ENCODE peak calls at places on chromosomes 7 and 10, in four cellular contexts. P is IMR-90, T is H9, O is H1. N is an unnamed sample.

GRCh38 chr7:74051629-74052410 is 23.8 kb downstream of the ELN start:
- DNase-seq in P (no peak), T (peak; percentile 82), O (no peak), N (peak; percentile 76)

GRCh38 chr10:89047397-89047796 is 56.8 kb downstream of the FAS start:
- DNase-seq in P (no peak), T (no peak), O (no peak), N (no peak)

GRCh38 chr10:108597657-108598319 is 1325.5 kb downstream of the XPNPEP1 start:
- DNase-seq in P (no peak), T (peak; percentile 28), O (peak; percentile 13), N (peak; percentile 31)

GRCh38 chr10:49606981-49607535 is 3.1 kb upstream of the SLC18A3 start:
- DNase-seq in P (peak; percentile 45), T (peak; percentile 91), O (no peak), N (peak; percentile 85)

GRCh38 chr7:33423646-33424020 is 294.3 kb downstream of the BBS9 start:
- DNase-seq in P (no peak), T (no peak), O (peak; percentile 3), N (peak; percentile 67)

GRCh38 chr7:93836111-93836510 is 54.4 kb downstream of the TFPI2 start:
- DNase-seq in P (no peak), T (no peak), O (no peak), N (no peak)

GRCh38 chr7:158955932-158956804 is 99.8 kb downstream of the DYNC2I1 start:
- DNase-seq in P (no peak), T (no peak), O (no peak), N (no peak)

GRCh38 chr7:92793656-92794205 is 42.6 kb downstream of the CDK6 start:
- DNase-seq in P (peak; percentile 38), T (no peak), O (no peak), N (no peak)

GRCh38 chr10:88901206-88901605 is 21.2 kb downstream of the STAMBPL1 start:
- DNase-seq in P (no peak), T (no peak), O (no peak), N (no peak)

GRCh38 chr7:27203378-27203953 is 3.6 kb upstream of the HOXA13 start:
- DNase-seq in P (no peak), T (no peak), O (no peak), N (no peak)

GRCh38 chr7:48102530-48102929 is 13.5 kb downstream of the UPP1 start:
- DNase-seq in P (no peak), T (no peak), O (no peak), N (no peak)

GRCh38 chr10:83542774-83543291 is 596.5 kb upstream of the GHITM start:
- DNase-seq in P (no peak), T (no peak), O (no peak), N (no peak)

GRCh38 chr7:37054631-37055300 is 330.5 kb upstream of the AOAH start:
- DNase-seq in P (peak; percentile 60), T (no peak), O (no peak), N (no peak)

GRCh38 chr10:60238408-60239100 is 151.1 kb downstream of the ANK3 start:
- DNase-seq in P (peak; percentile 70), T (peak; percentile 47), O (peak; percentile 10), N (peak; percentile 71)

GRCh38 chr10:122390271-122390670 is 15.8 kb downstream of the PLEKHA1 start:
- DNase-seq in P (no peak), T (no peak), O (no peak), N (no peak)

DNA sequence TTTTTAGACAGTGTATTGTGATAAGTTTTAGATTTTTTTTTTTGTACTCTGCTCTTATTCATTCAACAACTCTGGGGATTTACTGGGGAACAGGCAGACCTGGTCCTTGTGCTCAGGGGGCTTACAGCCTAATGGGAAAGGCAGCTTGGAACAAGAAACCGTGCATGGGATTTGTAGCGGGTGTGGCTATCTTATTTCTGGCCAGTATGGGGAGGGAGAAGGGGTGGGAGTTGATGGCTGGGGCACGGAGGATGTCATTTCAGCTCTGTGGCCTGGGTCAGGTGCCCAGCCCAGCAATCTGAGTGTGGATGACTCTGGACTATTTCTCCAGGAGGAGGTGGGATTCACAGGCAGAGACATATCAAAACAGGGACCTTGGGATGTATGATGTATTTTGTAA is 47.0 kb downstream of the GRK5 start:
- DNase-seq in P (no peak), T (no peak), O (no peak), N (no peak)
- H2BK120ac ChIP-seq in P (peak overlapping the region; percentile 16), T (no peak overlapping the region), O (no peak overlapping the region), N (no peak overlapping the region)

GRCh38 chr7:45609180-45609579 is 35.0 kb downstream of the ADCY1 start:
- DNase-seq in P (no peak), T (no peak), O (no peak), N (no peak)

GRCh38 chr7:45610660-45611299 is 36.6 kb downstream of the ADCY1 start:
- DNase-seq in P (no peak), T (no peak), O (no peak), N (no peak)

GRCh38 chr7:45606050-45606449 is 31.9 kb downstream of the ADCY1 start:
- DNase-seq in P (no peak), T (no peak), O (no peak), N (no peak)

DNA sequence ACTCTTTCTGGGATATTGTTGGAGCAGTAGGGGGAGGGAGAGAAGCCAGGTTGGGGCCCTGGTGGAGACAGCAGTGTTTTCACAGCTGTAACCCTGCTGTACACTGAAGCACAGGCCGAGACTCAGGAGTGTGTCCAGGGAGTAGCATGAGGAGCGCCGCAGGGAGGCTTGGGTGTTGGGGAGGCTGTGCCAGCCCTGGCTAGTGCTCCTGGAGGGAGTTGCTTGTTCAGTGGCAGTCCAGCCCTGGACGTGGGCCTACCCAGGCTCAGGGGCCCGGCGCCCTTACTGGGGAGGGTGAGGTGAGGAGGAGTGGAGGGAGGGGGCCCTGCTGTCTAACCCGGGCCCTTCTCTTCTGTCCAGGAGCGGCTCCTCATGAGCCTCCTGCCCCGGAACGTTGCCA is 35.9 kb downstream of the ADCY1 start:
- DNase-seq in P (no peak), T (no peak), O (no peak), N (no peak)
- H3K56ac ChIP-seq in P (no peak overlapping the region), T (no peak overlapping the region), O (no peak overlapping the region), N (no peak overlapping the region)

GRCh38 chr10:78747366-78747955 is 321.3 kb upstream of the ZMIZ1 start:
- DNase-seq in P (no peak), T (no peak), O (no peak), N (no peak)
- H2BK120ac ChIP-seq in P (no peak overlapping the region), T (no peak overlapping the region), O (no peak overlapping the region), N (no peak overlapping the region)

GRCh38 chr10:132384618-132385510 is 12.1 kb upstream of the PWWP2B start:
- DNase-seq in P (no peak), T (no peak), O (no peak), N (no peak)
- H3K56ac ChIP-seq in P (no peak overlapping the region), T (no peak overlapping the region), O (no peak overlapping the region), N (no peak overlapping the region)

GRCh38 chr7:9507281-9507680 is 1073.9 kb downstream of the NXPH1 start:
- DNase-seq in P (no peak), T (no peak), O (no peak), N (peak; percentile 11)

GRCh38 chr7:9498303-9498702 is 1064.9 kb downstream of the NXPH1 start:
- DNase-seq in P (no peak), T (no peak), O (no peak), N (no peak)

GRCh38 chr7:9504678-9505077 is 1071.3 kb downstream of the NXPH1 start:
- DNase-seq in P (no peak), T (no peak), O (no peak), N (no peak)

DNA sequence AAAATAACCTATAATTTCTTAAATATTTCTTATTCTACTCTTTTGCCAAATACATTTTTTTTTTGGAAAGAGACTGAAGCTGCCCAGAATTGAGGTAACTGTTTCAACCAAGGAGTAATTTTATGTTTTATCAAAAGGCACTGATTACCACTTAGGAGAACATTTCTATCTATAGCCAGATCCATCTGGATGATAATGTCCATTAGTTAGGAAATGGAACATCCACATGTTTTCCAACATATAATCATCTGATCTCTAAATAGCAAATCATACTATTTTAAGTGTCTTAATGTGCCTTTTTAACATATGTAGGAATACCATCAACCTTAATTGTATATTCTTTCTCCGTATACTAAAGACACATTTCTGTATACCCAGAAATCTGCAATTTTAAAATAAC is 1068.9 kb downstream of the NXPH1 start:
- DNase-seq in P (no peak), T (no peak), O (no peak), N (no peak)
- H2BK120ac ChIP-seq in P (no peak overlapping the region), T (no peak overlapping the region), O (no peak overlapping the region), N (no peak overlapping the region)

GRCh38 chr7:149761307-149761706 is 12.1 kb downstream of the ZNF467 start:
- DNase-seq in P (no peak), T (no peak), O (no peak), N (no peak)
- H3K56ac ChIP-seq in P (no peak overlapping the region), T (no peak overlapping the region), O (no peak overlapping the region), N (no peak overlapping the region)

DNA sequence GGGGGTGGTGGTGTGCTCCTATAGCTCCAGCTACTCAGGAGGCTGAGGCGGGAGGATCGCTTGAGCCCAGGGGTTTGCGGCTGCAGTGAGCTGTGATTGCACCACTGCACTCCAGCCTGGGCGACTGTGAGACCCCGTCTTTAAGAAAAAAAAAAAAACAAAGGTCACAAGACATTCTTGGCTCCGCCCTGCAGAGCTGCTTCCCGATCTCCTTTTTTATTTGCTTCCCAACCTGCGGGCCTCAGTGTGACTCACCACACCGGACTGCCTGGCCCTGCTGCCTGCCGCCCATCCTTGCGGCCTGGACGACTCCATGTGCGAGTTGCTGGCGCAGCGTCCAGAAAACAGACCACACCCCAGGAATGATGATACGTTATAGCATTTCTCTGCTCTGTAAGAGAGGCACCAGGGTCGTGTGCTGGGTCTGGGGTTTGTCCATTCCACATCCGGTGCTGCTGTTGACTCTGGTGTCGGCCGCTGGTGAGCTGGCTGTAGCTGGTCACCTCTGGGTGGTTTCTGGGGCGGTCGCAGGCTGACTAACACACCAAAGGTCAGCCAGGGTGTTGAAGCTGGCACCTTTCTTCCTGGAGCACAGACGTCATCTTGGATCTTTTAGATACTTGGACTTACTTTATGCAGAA is 123.6 kb downstream of the TCF7L2 start:
- DNase-seq in P (peak; percentile 97), T (peak; percentile 88), O (peak; percentile 49), N (peak; percentile 84)
- H2BK120ac ChIP-seq in P (peak overlapping the region; percentile 55), T (no peak overlapping the region), O (no peak overlapping the region), N (no peak overlapping the region)

DNA sequence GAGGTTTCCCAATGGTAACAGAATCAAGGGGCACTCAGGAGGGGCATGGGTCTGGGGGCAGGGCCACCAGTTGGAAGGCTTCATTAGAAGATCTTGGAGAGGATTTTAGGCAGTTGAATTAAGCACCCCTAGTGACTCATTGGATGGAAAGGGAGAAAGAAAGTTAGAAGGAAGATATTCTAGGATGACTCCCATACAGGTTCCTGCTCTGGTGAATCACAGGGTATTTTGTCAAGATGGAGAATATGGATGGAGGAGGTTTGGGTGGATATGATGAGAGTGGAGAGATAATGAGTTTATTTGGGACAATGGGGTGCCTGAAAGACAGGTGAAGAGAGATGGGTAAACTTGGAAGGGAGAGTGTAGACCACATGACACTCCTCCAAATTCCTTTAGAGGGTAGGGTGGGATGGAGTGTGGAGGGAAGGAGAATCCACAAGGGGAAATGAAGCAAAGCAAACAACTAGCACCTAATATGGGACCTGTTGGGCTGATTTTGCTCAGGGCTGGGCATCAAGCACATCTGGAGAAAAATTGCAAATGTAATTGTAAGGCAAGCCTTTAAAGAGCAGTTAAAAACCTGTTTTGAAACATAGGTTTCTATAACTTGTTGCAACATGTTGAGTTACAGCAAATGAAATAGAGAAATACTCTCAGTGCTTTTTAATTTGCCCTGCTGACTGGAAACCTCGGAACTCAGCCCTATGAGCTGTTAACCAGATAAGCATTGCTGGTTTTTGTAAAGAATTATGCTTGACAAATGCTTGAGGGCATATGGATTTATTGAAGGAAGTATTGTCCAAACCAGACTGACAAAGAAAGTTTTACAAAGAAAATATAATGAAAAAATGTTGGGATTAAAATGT is 2.9 kb upstream of the ENTPD7 start:
- DNase-seq in P (no peak), T (no peak), O (no peak), N (no peak)
- H3K56ac ChIP-seq in P (no peak overlapping the region), T (no peak overlapping the region), O (no peak overlapping the region), N (no peak overlapping the region)

GRCh38 chr10:75402486-75403143 is 1.1 kb upstream of the ZNF503 start:
- DNase-seq in P (no peak), T (peak; percentile 59), O (no peak), N (no peak)
- H2BK120ac ChIP-seq in P (peak overlapping the region; percentile 79), T (no peak overlapping the region), O (no peak overlapping the region), N (no peak overlapping the region)